ENCODE peak calls at places on chromosome 14, in eight cellular contexts. One of them, this sample, is unnamed.

GRCh38 chr14:54252072-54252730 is 144.6 kb upstream of the CDKN3 start:
- DNase-seq in amygdala: no peak
- DNase-seq in stimulated activated naive CD4-positive, alpha-beta T cell: no peak
- DNase-seq in NCI-H446: no peak
- DNase-seq in central memory CD4-positive, alpha-beta T cell: no peak
- DNase-seq in memory B cell: no peak
- DNase-seq in DMS153: no peak
- DNase-seq in stimulated activated CD4-positive, alpha-beta T cell treated with anti-CD3 and anti-CD28 coated beads, Interleukin-2, amount 100 ng/mL, for 48 hours: no peak
- DNase-seq in this sample: no peak

GRCh38 chr14:70382556-70382955 is 23.1 kb upstream of the COX16 start:
- DNase-seq in DMS153: no peak
- DNase-seq in NCI-H446: no peak
- DNase-seq in memory B cell: no peak
- DNase-seq in amygdala: no peak
- DNase-seq in central memory CD4-positive, alpha-beta T cell: no peak
- DNase-seq in stimulated activated CD4-positive, alpha-beta T cell treated with anti-CD3 and anti-CD28 coated beads, Interleukin-2, amount 100 ng/mL, for 48 hours: no peak
- DNase-seq in stimulated activated naive CD4-positive, alpha-beta T cell: no peak
- DNase-seq in this sample: no peak

GRCh38 chr14:91252901-91253794 is 8.6 kb upstream of the GPR68 start:
- DNase-seq in central memory CD4-positive, alpha-beta T cell: peak
- DNase-seq in NCI-H446: no peak
- DNase-seq in DMS153: no peak
- DNase-seq in memory B cell: peak
- DNase-seq in stimulated activated naive CD4-positive, alpha-beta T cell: peak
- DNase-seq in stimulated activated CD4-positive, alpha-beta T cell treated with anti-CD3 and anti-CD28 coated beads, Interleukin-2, amount 100 ng/mL, for 48 hours: no peak
- DNase-seq in amygdala: no peak
- DNase-seq in this sample: no peak

GRCh38 chr14:25007832-25008231 is 42.1 kb downstream of the STXBP6 start:
- DNase-seq in central memory CD4-positive, alpha-beta T cell: no peak
- DNase-seq in stimulated activated naive CD4-positive, alpha-beta T cell: no peak
- DNase-seq in memory B cell: no peak
- DNase-seq in DMS153: no peak
- DNase-seq in stimulated activated CD4-positive, alpha-beta T cell treated with anti-CD3 and anti-CD28 coated beads, Interleukin-2, amount 100 ng/mL, for 48 hours: no peak
- DNase-seq in amygdala: peak
- DNase-seq in NCI-H446: no peak
- DNase-seq in this sample: no peak

GRCh38 chr14:100900837-100901390 is 2.6 kb downstream of the RTL1 start:
- DNase-seq in NCI-H446: no peak
- DNase-seq in DMS153: peak
- DNase-seq in stimulated activated CD4-positive, alpha-beta T cell treated with anti-CD3 and anti-CD28 coated beads, Interleukin-2, amount 100 ng/mL, for 48 hours: no peak
- DNase-seq in memory B cell: peak
- DNase-seq in stimulated activated naive CD4-positive, alpha-beta T cell: no peak
- DNase-seq in amygdala: no peak
- DNase-seq in central memory CD4-positive, alpha-beta T cell: no peak
- DNase-seq in this sample: peak

GRCh38 chr14:103122578-103123127 is 608 bp upstream of the TNFAIP2 start:
- DNase-seq in amygdala: no peak
- DNase-seq in stimulated activated naive CD4-positive, alpha-beta T cell: no peak
- DNase-seq in NCI-H446: no peak
- DNase-seq in central memory CD4-positive, alpha-beta T cell: no peak
- DNase-seq in DMS153: peak
- DNase-seq in memory B cell: no peak
- DNase-seq in stimulated activated CD4-positive, alpha-beta T cell treated with anti-CD3 and anti-CD28 coated beads, Interleukin-2, amount 100 ng/mL, for 48 hours: no peak
- DNase-seq in this sample: peak

GRCh38 chr14:53956427-53957201 is at the start of gene BMP4:
- DNase-seq in DMS153: peak
- DNase-seq in stimulated activated naive CD4-positive, alpha-beta T cell: peak
- DNase-seq in amygdala: no peak
- DNase-seq in central memory CD4-positive, alpha-beta T cell: no peak
- DNase-seq in stimulated activated CD4-positive, alpha-beta T cell treated with anti-CD3 and anti-CD28 coated beads, Interleukin-2, amount 100 ng/mL, for 48 hours: no peak
- DNase-seq in NCI-H446: no peak
- DNase-seq in memory B cell: no peak
- DNase-seq in this sample: peak

GRCh38 chr14:99950191-99950590 is 115.0 kb upstream of the EVL start:
- DNase-seq in DMS153: no peak
- DNase-seq in stimulated activated naive CD4-positive, alpha-beta T cell: no peak
- DNase-seq in memory B cell: no peak
- DNase-seq in NCI-H446: no peak
- DNase-seq in central memory CD4-positive, alpha-beta T cell: no peak
- DNase-seq in stimulated activated CD4-positive, alpha-beta T cell treated with anti-CD3 and anti-CD28 coated beads, Interleukin-2, amount 100 ng/mL, for 48 hours: no peak
- DNase-seq in amygdala: no peak
- DNase-seq in this sample: no peak

GRCh38 chr14:44384093-44384492 is 123.0 kb downstream of the FSCB start:
- DNase-seq in DMS153: no peak
- DNase-seq in memory B cell: no peak
- DNase-seq in stimulated activated naive CD4-positive, alpha-beta T cell: no peak
- DNase-seq in NCI-H446: peak
- DNase-seq in amygdala: no peak
- DNase-seq in stimulated activated CD4-positive, alpha-beta T cell treated with anti-CD3 and anti-CD28 coated beads, Interleukin-2, amount 100 ng/mL, for 48 hours: no peak
- DNase-seq in central memory CD4-positive, alpha-beta T cell: no peak
- DNase-seq in this sample: no peak

GRCh38 chr14:73729015-73729330 is 14.8 kb upstream of the PNMA1 start:
- DNase-seq in stimulated activated CD4-positive, alpha-beta T cell treated with anti-CD3 and anti-CD28 coated beads, Interleukin-2, amount 100 ng/mL, for 48 hours: no peak
- DNase-seq in memory B cell: no peak
- DNase-seq in stimulated activated naive CD4-positive, alpha-beta T cell: no peak
- DNase-seq in NCI-H446: no peak
- DNase-seq in DMS153: no peak
- DNase-seq in central memory CD4-positive, alpha-beta T cell: no peak
- DNase-seq in amygdala: no peak
- DNase-seq in this sample: no peak

GRCh38 chr14:95514131-95515079 is 2.0 kb downstream of the SYNE3 start:
- DNase-seq in NCI-H446: no peak
- DNase-seq in memory B cell: no peak
- DNase-seq in amygdala: no peak
- DNase-seq in central memory CD4-positive, alpha-beta T cell: no peak
- DNase-seq in stimulated activated naive CD4-positive, alpha-beta T cell: no peak
- DNase-seq in stimulated activated CD4-positive, alpha-beta T cell treated with anti-CD3 and anti-CD28 coated beads, Interleukin-2, amount 100 ng/mL, for 48 hours: no peak
- DNase-seq in DMS153: peak
- DNase-seq in this sample: no peak

GRCh38 chr14:69135133-69135532 is 17.8 kb downstream of the DCAF5 start:
- DNase-seq in amygdala: no peak
- DNase-seq in DMS153: peak
- DNase-seq in memory B cell: no peak
- DNase-seq in central memory CD4-positive, alpha-beta T cell: no peak
- DNase-seq in stimulated activated CD4-positive, alpha-beta T cell treated with anti-CD3 and anti-CD28 coated beads, Interleukin-2, amount 100 ng/mL, for 48 hours: no peak
- DNase-seq in NCI-H446: no peak
- DNase-seq in stimulated activated naive CD4-positive, alpha-beta T cell: no peak
- DNase-seq in this sample: no peak

GRCh38 chr14:86790408-86791364 is 1202.3 kb downstream of the GALC start:
- DNase-seq in amygdala: no peak
- DNase-seq in DMS153: no peak
- DNase-seq in NCI-H446: no peak
- DNase-seq in central memory CD4-positive, alpha-beta T cell: no peak
- DNase-seq in stimulated activated CD4-positive, alpha-beta T cell treated with anti-CD3 and anti-CD28 coated beads, Interleukin-2, amount 100 ng/mL, for 48 hours: no peak
- DNase-seq in memory B cell: no peak
- DNase-seq in stimulated activated naive CD4-positive, alpha-beta T cell: no peak
- DNase-seq in this sample: no peak

GRCh38 chr14:100056964-100057817 is 8.0 kb upstream of the EVL start:
- DNase-seq in memory B cell: no peak
- DNase-seq in central memory CD4-positive, alpha-beta T cell: peak
- DNase-seq in DMS153: no peak
- DNase-seq in amygdala: no peak
- DNase-seq in NCI-H446: no peak
- DNase-seq in stimulated activated naive CD4-positive, alpha-beta T cell: peak
- DNase-seq in stimulated activated CD4-positive, alpha-beta T cell treated with anti-CD3 and anti-CD28 coated beads, Interleukin-2, amount 100 ng/mL, for 48 hours: no peak
- DNase-seq in this sample: no peak

GRCh38 chr14:94761999-94762377 is 7.9 kb downstream of the GSC start:
- DNase-seq in DMS153: no peak
- DNase-seq in memory B cell: no peak
- DNase-seq in central memory CD4-positive, alpha-beta T cell: no peak
- DNase-seq in stimulated activated naive CD4-positive, alpha-beta T cell: no peak
- DNase-seq in amygdala: no peak
- DNase-seq in NCI-H446: no peak
- DNase-seq in stimulated activated CD4-positive, alpha-beta T cell treated with anti-CD3 and anti-CD28 coated beads, Interleukin-2, amount 100 ng/mL, for 48 hours: no peak
- DNase-seq in this sample: no peak

GRCh38 chr14:92670177-92670576 is 78.2 kb downstream of the LGMN start:
- DNase-seq in central memory CD4-positive, alpha-beta T cell: no peak
- DNase-seq in DMS153: no peak
- DNase-seq in stimulated activated CD4-positive, alpha-beta T cell treated with anti-CD3 and anti-CD28 coated beads, Interleukin-2, amount 100 ng/mL, for 48 hours: no peak
- DNase-seq in memory B cell: no peak
- DNase-seq in amygdala: no peak
- DNase-seq in stimulated activated naive CD4-positive, alpha-beta T cell: no peak
- DNase-seq in NCI-H446: no peak
- DNase-seq in this sample: no peak

GRCh38 chr14:90555126-90556049 is 158.6 kb downstream of the CALM1 start:
- DNase-seq in stimulated activated naive CD4-positive, alpha-beta T cell: no peak
- DNase-seq in memory B cell: no peak
- DNase-seq in stimulated activated CD4-positive, alpha-beta T cell treated with anti-CD3 and anti-CD28 coated beads, Interleukin-2, amount 100 ng/mL, for 48 hours: no peak
- DNase-seq in amygdala: no peak
- DNase-seq in central memory CD4-positive, alpha-beta T cell: no peak
- DNase-seq in NCI-H446: no peak
- DNase-seq in DMS153: no peak
- DNase-seq in this sample: no peak

GRCh38 chr14:92135269-92135668 is 13.5 kb downstream of the CPSF2 start:
- DNase-seq in memory B cell: no peak
- DNase-seq in NCI-H446: no peak
- DNase-seq in central memory CD4-positive, alpha-beta T cell: no peak
- DNase-seq in amygdala: no peak
- DNase-seq in stimulated activated naive CD4-positive, alpha-beta T cell: peak
- DNase-seq in stimulated activated CD4-positive, alpha-beta T cell treated with anti-CD3 and anti-CD28 coated beads, Interleukin-2, amount 100 ng/mL, for 48 hours: no peak
- DNase-seq in DMS153: no peak
- DNase-seq in this sample: no peak

GRCh38 chr14:72941286-72941985 is 15.2 kb downstream of the DCAF4 start:
- DNase-seq in stimulated activated CD4-positive, alpha-beta T cell treated with anti-CD3 and anti-CD28 coated beads, Interleukin-2, amount 100 ng/mL, for 48 hours: no peak
- DNase-seq in amygdala: no peak
- DNase-seq in stimulated activated naive CD4-positive, alpha-beta T cell: no peak
- DNase-seq in NCI-H446: no peak
- DNase-seq in central memory CD4-positive, alpha-beta T cell: no peak
- DNase-seq in DMS153: no peak
- DNase-seq in memory B cell: no peak
- DNase-seq in this sample: no peak

GRCh38 chr14:102591372-102591943 is 991 bp upstream of the RCOR1 start:
- DNase-seq in stimulated activated naive CD4-positive, alpha-beta T cell: no peak
- DNase-seq in DMS153: no peak
- DNase-seq in central memory CD4-positive, alpha-beta T cell: peak
- DNase-seq in NCI-H446: no peak
- DNase-seq in memory B cell: no peak
- DNase-seq in amygdala: peak
- DNase-seq in stimulated activated CD4-positive, alpha-beta T cell treated with anti-CD3 and anti-CD28 coated beads, Interleukin-2, amount 100 ng/mL, for 48 hours: peak
- DNase-seq in this sample: no peak

GRCh38 chr14:49552630-49553029 is 33.5 kb downstream of the RPS29 start:
- DNase-seq in stimulated activated naive CD4-positive, alpha-beta T cell: no peak
- DNase-seq in NCI-H446: no peak
- DNase-seq in amygdala: no peak
- DNase-seq in DMS153: no peak
- DNase-seq in memory B cell: no peak
- DNase-seq in stimulated activated CD4-positive, alpha-beta T cell treated with anti-CD3 and anti-CD28 coated beads, Interleukin-2, amount 100 ng/mL, for 48 hours: no peak
- DNase-seq in central memory CD4-positive, alpha-beta T cell: no peak
- DNase-seq in this sample: no peak

GRCh38 chr14:101825797-101826196 is 64.3 kb downstream of the PPP2R5C start:
- DNase-seq in DMS153: no peak
- DNase-seq in stimulated activated CD4-positive, alpha-beta T cell treated with anti-CD3 and anti-CD28 coated beads, Interleukin-2, amount 100 ng/mL, for 48 hours: no peak
- DNase-seq in amygdala: no peak
- DNase-seq in stimulated activated naive CD4-positive, alpha-beta T cell: no peak
- DNase-seq in memory B cell: no peak
- DNase-seq in NCI-H446: no peak
- DNase-seq in central memory CD4-positive, alpha-beta T cell: no peak
- DNase-seq in this sample: no peak

GRCh38 chr14:101889898-101890297 is 74.5 kb upstream of the DYNC1H1 start:
- DNase-seq in NCI-H446: no peak
- DNase-seq in stimulated activated naive CD4-positive, alpha-beta T cell: no peak
- DNase-seq in memory B cell: no peak
- DNase-seq in stimulated activated CD4-positive, alpha-beta T cell treated with anti-CD3 and anti-CD28 coated beads, Interleukin-2, amount 100 ng/mL, for 48 hours: no peak
- DNase-seq in central memory CD4-positive, alpha-beta T cell: no peak
- DNase-seq in DMS153: no peak
- DNase-seq in amygdala: no peak
- DNase-seq in this sample: no peak

This sample was measured in right atrium auricular region.